ENCODE peak calls at places on chromosomes 7 and 10, in seven cellular contexts. O is tibial artery, D is ureter, E is hippocampal formation, T is AG10803, K is sigmoid colon, B is Calu3. Y is an unnamed sample.
A peak's percentile ranks its signal among the peaks of the same experiment; 100 is the strongest.

GRCh38 chr7:235576-236395 is 43.4 kb downstream of the FAM20C start:
- DNase-seq in O (peak; percentile 84), D (peak; percentile 76), B (no peak), K (peak; percentile 87), T (no peak), E (no peak), Y (no peak)

GRCh38 chr7:46999866-47000265 is 582.0 kb downstream of the TNS3 start:
- DNase-seq in K (no peak), B (no peak), O (no peak), E (no peak), D (no peak), T (no peak), Y (no peak)

GRCh38 chr7:54888067-54888735 is 129.2 kb upstream of the SEC61G start:
- DNase-seq in E (peak; percentile 37), D (no peak), K (no peak), B (peak; percentile 21), T (no peak), O (no peak), Y (no peak)

GRCh38 chr7:33806284-33807157 is 98.8 kb upstream of the BMPER start:
- DNase-seq in E (no peak), O (no peak), B (no peak), D (no peak), K (no peak), T (no peak), Y (no peak)

GRCh38 chr7:73905360-73905759 is 44.4 kb downstream of the TMEM270 start:
- DNase-seq in O (no peak), K (peak; percentile 45), T (no peak), D (no peak), E (no peak), B (no peak), Y (no peak)

GRCh38 chr7:155414508-155414907 is 43.4 kb upstream of the EN2 start:
- DNase-seq in D (no peak), K (no peak), E (no peak), T (no peak), O (no peak), B (no peak), Y (no peak)

GRCh38 chr7:80686576-80686975 is 48.1 kb downstream of the CD36 start:
- DNase-seq in B (no peak), O (no peak), T (peak; percentile 58), D (no peak), E (no peak), K (no peak), Y (no peak)

GRCh38 chr7:39099146-39099545 is 121.4 kb downstream of the POU6F2 start:
- DNase-seq in B (no peak), O (no peak), D (no peak), T (no peak), K (no peak), E (no peak), Y (no peak)

GRCh38 chr7:70347880-70348279 is 749.6 kb downstream of the AUTS2 start:
- DNase-seq in E (no peak), T (no peak), D (no peak), O (no peak), K (no peak), B (no peak), Y (no peak)

GRCh38 chr10:79055892-79056291 is 12.9 kb upstream of the ZMIZ1 start:
- DNase-seq in O (peak; percentile 23), T (no peak), D (no peak), B (no peak), E (no peak), K (peak; percentile 28), Y (no peak)

GRCh38 chr10:26413375-26413774 is 24.8 kb upstream of the APBB1IP start:
- DNase-seq in D (no peak), O (no peak), B (no peak), T (no peak), K (no peak), E (no peak), Y (no peak)

Y was measured in stimulated activated CD4-positive, alpha-beta T cell treated with anti-CD3 and anti-CD28 coated beads, Interleukin-15, amount 100 ng/mL, for 48 hours.